ENCODE peak calls at places on chromosomes 4 and X, in four cellular contexts. U is RPMI8226, O is GM13977, V is GM04504. T is an unnamed sample.

GRCh38 chr4:168560835-168561210 is 64.0 kb downstream of the PALLD start:
- DNase-seq in U (no peak), V (no peak), O (no peak), T (no peak)

GRCh38 chr4:168815373-168816345 is 194.4 kb downstream of the CBR4 start:
- DNase-seq in V (no peak), U (no peak), O (no peak), T (no peak)

GRCh38 chr4:19381068-19381467 is 870.6 kb upstream of the SLIT2 start:
- DNase-seq in V (peak; percentile 37), O (no peak), U (no peak), T (no peak)

GRCh38 chrX:48531359-48531954 is 8.1 kb upstream of the TBC1D25 start:
- DNase-seq in V (peak; percentile 59), U (no peak), O (no peak), T (no peak)

GRCh38 chr4:54165438-54165837 is 63.7 kb upstream of the PDGFRA start:
- DNase-seq in O (no peak), U (no peak), V (peak; percentile 87), T (no peak)

GRCh38 chr4:89173336-89174090 is 62.2 kb downstream of the TIGD2 start:
- DNase-seq in O (no peak), V (no peak), U (peak; percentile 6), T (no peak)

GRCh38 chr4:174716986-174717770 is 111.9 kb downstream of the GLRA3 start:
- DNase-seq in O (no peak), U (no peak), V (peak; percentile 6), T (no peak)

GRCh38 chr4:30295652-30296051 is 424.5 kb upstream of the PCDH7 start:
- DNase-seq in V (no peak), O (no peak), U (no peak), T (no peak)

GRCh38 chr4:166169111-166169510 is 296.1 kb downstream of the TLL1 start:
- DNase-seq in U (peak; percentile 3), O (no peak), V (no peak), T (peak; percentile 10)

GRCh38 chr4:114879916-114880315 is 233.5 kb downstream of the NDST4 start:
- DNase-seq in U (no peak), O (no peak), V (no peak), T (no peak)

GRCh38 chrX:24838624-24839023 is 144.9 kb downstream of the POLA1 start:
- DNase-seq in O (peak; percentile 7), V (peak; percentile 12), U (peak; percentile 28), T (peak; percentile 19)

GRCh38 chr4:17688011-17688441 is 73.6 kb downstream of the MED28 start:
- DNase-seq in O (no peak), V (no peak), U (no peak), T (no peak)

GRCh38 chr4:8593268-8594096 is 917 bp downstream of the CPZ start:
- DNase-seq in V (no peak), O (no peak), U (no peak), T (no peak)

GRCh38 chrX:36844857-36845256 is 163.3 kb upstream of the FAM47C start:
- DNase-seq in U (no peak), V (no peak), O (no peak), T (no peak)

GRCh38 chr4:18397681-18398080 is 376.1 kb upstream of the LCORL start:
- DNase-seq in V (no peak), U (no peak), O (no peak), T (no peak)

GRCh38 chr4:94892051-94892450 is 134.3 kb downstream of the BMPR1B start:
- DNase-seq in O (no peak), U (no peak), V (no peak), T (no peak)

GRCh38 chr4:111631157-111631999 is 513.9 kb upstream of the FAM241A start:
- DNase-seq in V (no peak), U (peak; percentile 11), O (no peak), T (peak; percentile 27)

GRCh38 chr4:132593717-132594400 is 555.2 kb upstream of the PCDH10 start:
- DNase-seq in O (no peak), U (no peak), V (no peak), T (no peak)

GRCh38 chr4:177901786-177902185 is 459.5 kb upstream of the AGA start:
- DNase-seq in U (no peak), O (no peak), V (no peak), T (no peak)

GRCh38 chrX:150332023-150332422 is 31.1 kb upstream of the MAMLD1 start:
- DNase-seq in U (no peak), V (no peak), O (no peak), T (no peak)

GRCh38 chr4:156496797-156497196 is 474.8 kb downstream of the PDGFC start:
- DNase-seq in O (no peak), V (peak; percentile 83), U (no peak), T (no peak)

GRCh38 chr4:128287159-128287870 is at the start of gene PGRMC2:
- DNase-seq in V (no peak), U (peak; percentile 25), O (peak; percentile 16), T (peak; percentile 34)